ENCODE peak calls at places on chromosomes 6 and 20, in nine cellular contexts. X, P, Q, E, A, N, Y, G and T are unnamed samples.
A peak's percentile ranks its signal among the peaks of the same experiment; 100 is the strongest.

GRCh38 chr20:17466641-17467040 is 64.5 kb downstream of the BFSP1 start:
- DNase-seq in X (no peak), P (no peak), Q (no peak), E (no peak), A (no peak), N (no peak), Y (no peak), G (no peak), T (no peak)

GRCh38 chr20:36848078-36848660 is 27.8 kb upstream of the TLDC2 start:
- DNase-seq in X (peak; percentile 35), P (no peak), Q (peak; percentile 67), E (peak; percentile 17), A (peak; percentile 82), N (no peak), Y (peak; percentile 96), G (peak; percentile 86), T (no peak)

GRCh38 chr6:100343678-100344077 is 121.0 kb downstream of the SIM1 start:
- DNase-seq in X (no peak), P (no peak), Q (no peak), E (no peak), A (no peak), N (no peak), Y (peak; percentile 62), G (peak; percentile 30), T (no peak)

GRCh38 chr20:2108987-2109386 is 7.4 kb downstream of the STK35 start:
- DNase-seq in X (no peak), P (no peak), Q (no peak), E (no peak), A (no peak), N (no peak), Y (peak; percentile 69), G (peak; percentile 73), T (no peak)

GRCh38 chr20:32589256-32589655 is 4.1 kb upstream of the NOL4L start:
- DNase-seq in X (no peak), P (no peak), Q (no peak), E (no peak), A (no peak), N (no peak), Y (no peak), G (peak; percentile 82), T (no peak)

GRCh38 chr6:21915707-21916399 is 322.3 kb downstream of the SOX4 start:
- DNase-seq in X (no peak), P (no peak), Q (no peak), E (no peak), A (no peak), N (no peak), Y (peak; percentile 35), G (peak; percentile 28), T (no peak)

GRCh38 chr6:87282743-87283142 is 39.6 kb upstream of the SMIM8 start:
- DNase-seq in X (no peak), P (no peak), Q (no peak), E (no peak), A (no peak), N (no peak), Y (no peak), G (no peak), T (no peak)

GRCh38 chr20:9287826-9288225 is 218.9 kb downstream of the PLCB4 start:
- DNase-seq in X (no peak), P (no peak), Q (no peak), E (no peak), A (no peak), N (no peak), Y (no peak), G (no peak), T (no peak)

GRCh38 chr6:6724319-6725119 is 136.0 kb downstream of the LY86 start:
- DNase-seq in X (no peak), P (no peak), Q (peak; percentile 66), E (peak; percentile 85), A (peak; percentile 69), N (peak; percentile 4), Y (peak; percentile 80), G (peak; percentile 81), T (peak; percentile 52)

GRCh38 chr20:63103402-63104311 is 96.9 kb upstream of the BHLHE23 start:
- DNase-seq in X (no peak), P (no peak), Q (no peak), E (no peak), A (no peak), N (peak; percentile 40), Y (peak; percentile 7), G (no peak), T (no peak)

GRCh38 chr6:34788111-34788510 is 3.8 kb upstream of the BLTP3A start:
- DNase-seq in X (no peak), P (no peak), Q (no peak), E (no peak), A (no peak), N (no peak), Y (no peak), G (no peak), T (no peak)

GRCh38 chr6:148085651-148086321 is 256.9 kb upstream of the SASH1 start:
- DNase-seq in X (no peak), P (no peak), Q (no peak), E (no peak), A (no peak), N (no peak), Y (no peak), G (no peak), T (no peak)

GRCh38 chr6:143027058-143027457 is 33.6 kb upstream of the AIG1 start:
- DNase-seq in X (no peak), P (peak; percentile 10), Q (peak; percentile 21), E (peak; percentile 57), A (peak; percentile 37), N (peak; percentile 30), Y (peak; percentile 45), G (peak; percentile 15), T (peak; percentile 8)

GRCh38 chr20:51470521-51470875 is 72.0 kb downstream of the NFATC2 start:
- DNase-seq in X (no peak), P (no peak), Q (no peak), E (no peak), A (no peak), N (no peak), Y (no peak), G (no peak), T (no peak)